ENCODE peak calls at places on chromosomes 1 and 21, in four cellular contexts. T is HCT116, Q is thyroid gland, J is heart left ventricle. K is an unnamed sample.

GRCh38 chr1:45610589-45611226 is 13.1 kb downstream of the CCDC17 start:
- DNase-seq in J (no peak), Q (no peak), T (no peak), K (no peak)

GRCh38 chr1:19709255-19709765 is 44.6 kb downstream of the HTR6 start:
- DNase-seq in T (no peak), J (no peak), Q (no peak), K (no peak)

GRCh38 chr1:31155216-31155806 is 84.4 kb downstream of the NKAIN1 start:
- DNase-seq in Q (peak; percentile 58), T (no peak), J (peak; percentile 78), K (peak; percentile 88)

GRCh38 chr1:181028241-181029014 is 5.4 kb upstream of the MR1 start:
- DNase-seq in T (no peak), J (no peak), Q (no peak), K (no peak)

GRCh38 chr1:164754088-164754600 is 195.2 kb downstream of the PBX1 start:
- DNase-seq in T (no peak), J (no peak), Q (peak; percentile 67), K (no peak)

GRCh38 chr1:31712625-31713024 is 8.8 kb upstream of the COL16A1 start:
- DNase-seq in T (no peak), J (no peak), Q (peak; percentile 90), K (no peak)

GRCh38 chr1:83846138-83846537 is 152.8 kb downstream of the TTLL7 start:
- DNase-seq in J (no peak), T (no peak), Q (no peak), K (no peak)

GRCh38 chr1:186735463-186735862 is 55.2 kb upstream of the PTGS2 start:
- DNase-seq in T (no peak), J (no peak), Q (no peak), K (no peak)

GRCh38 chr1:85692730-85693314 is 15.4 kb downstream of the ZNHIT6 start:
- DNase-seq in Q (no peak), J (no peak), T (peak; percentile 6), K (no peak)

GRCh38 chr1:160570847-160571246 is 8.4 kb downstream of the CD84 start:
- DNase-seq in T (no peak), Q (no peak), J (no peak), K (no peak)

GRCh38 chr21:44477131-44477530 is 21.8 kb downstream of the LRRC3 start:
- DNase-seq in Q (no peak), J (no peak), T (no peak), K (peak; percentile 45)

GRCh38 chr1:95216292-95216990 is 17.6 kb upstream of the RWDD3 start:
- DNase-seq in T (no peak), J (no peak), Q (no peak), K (peak; percentile 67)

GRCh38 chr1:14108356-14109275 is 408.6 kb downstream of the PRDM2 start:
- DNase-seq in T (no peak), J (no peak), Q (no peak), K (no peak)

GRCh38 chr1:228015276-228016180 is 8.7 kb downstream of the WNT3A start:
- DNase-seq in Q (no peak), J (peak; percentile 51), T (no peak), K (peak; percentile 47)

GRCh38 chr1:53316742-53317650 is 10.9 kb downstream of the LRP8 start:
- DNase-seq in Q (no peak), T (no peak), J (peak; percentile 35), K (peak; percentile 56)

GRCh38 chr1:22585471-22585870 is 22.2 kb downstream of the EPHA8 start:
- DNase-seq in J (peak; percentile 22), T (no peak), Q (no peak), K (no peak)

GRCh38 chr1:12593621-12594066 is 24.4 kb downstream of the DHRS3 start:
- DNase-seq in T (no peak), Q (peak; percentile 62), J (no peak), K (no peak)

GRCh38 chr21:41653944-41654625 is 112.8 kb downstream of the RIPK4 start:
- DNase-seq in Q (no peak), T (no peak), J (no peak), K (no peak)

GRCh38 chr1:48099011-48099550 is 101.9 kb upstream of the TRABD2B start:
- DNase-seq in J (no peak), Q (no peak), T (no peak), K (no peak)

GRCh38 chr21:39121600-39122355 is 61.5 kb downstream of the PSMG1 start:
- DNase-seq in J (no peak), Q (no peak), T (no peak), K (no peak)

GRCh38 chr21:46168659-46169386 is 13.4 kb upstream of the FTCD start:
- DNase-seq in J (no peak), Q (no peak), T (no peak), K (no peak)

GRCh38 chr1:11929849-11930248 is 3.6 kb upstream of the KIAA2013 start:
- DNase-seq in Q (peak; percentile 79), T (no peak), J (peak; percentile 74), K (no peak)

GRCh38 chr1:40917995-40918711 is 56.0 kb upstream of the CITED4 start:
- DNase-seq in Q (no peak), J (no peak), T (no peak), K (no peak)

GRCh38 chr1:40921522-40921921 is 58.0 kb upstream of the CTPS1 start:
- DNase-seq in J (no peak), Q (no peak), T (no peak), K (no peak)

GRCh38 chr1:40922969-40923368 is 56.5 kb upstream of the CTPS1 start:
- DNase-seq in Q (peak; percentile 82), J (no peak), T (no peak), K (no peak)

GRCh38 chr1:40921981-40922677 is 57.4 kb upstream of the CTPS1 start:
- DNase-seq in Q (no peak), T (no peak), J (no peak), K (no peak)

GRCh38 chr1:40919475-40920011 is 57.4 kb upstream of the CITED4 start:
- DNase-seq in T (peak; percentile 66), J (no peak), Q (peak; percentile 79), K (no peak)
- TF ChIP-seq POLR2A in T (no peak), J (no peak), Q (no peak), K (no peak)

DNA sequence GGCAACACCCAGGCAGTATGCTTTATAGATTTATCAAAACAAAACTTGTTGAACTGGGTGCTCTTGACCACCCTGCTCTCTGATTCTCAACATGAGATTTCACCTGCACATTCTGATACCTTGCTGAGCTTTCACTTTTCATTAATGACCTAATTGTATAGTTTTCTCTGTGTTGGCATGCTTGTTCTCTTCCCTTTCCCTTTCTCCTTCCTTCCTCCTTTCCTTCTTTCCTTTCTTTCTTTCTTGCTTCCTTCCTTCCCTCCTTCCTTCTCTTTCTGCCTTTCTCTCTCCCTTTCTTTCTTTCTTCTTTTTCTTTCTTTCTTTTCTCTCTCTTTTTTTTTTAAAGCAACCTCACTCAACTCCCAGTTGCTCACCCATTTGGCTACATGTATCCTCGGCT is 457.8 kb downstream of the USP25 start:
- DNase-seq in T (no peak), J (no peak), Q (no peak), K (no peak)
- TF ChIP-seq POLR2A in T (no peak), J (no peak), Q (no peak), K (no peak)

GRCh38 chr1:9292361-9293240 is at the start of gene SPSB1:
- DNase-seq in Q (peak; percentile 82), J (peak; percentile 82), T (no peak), K (peak; percentile 88)
- TF ChIP-seq POLR2A in Q (peak; percentile 93), J (peak; percentile 60), T (peak; percentile 73), K (no peak)

DNA sequence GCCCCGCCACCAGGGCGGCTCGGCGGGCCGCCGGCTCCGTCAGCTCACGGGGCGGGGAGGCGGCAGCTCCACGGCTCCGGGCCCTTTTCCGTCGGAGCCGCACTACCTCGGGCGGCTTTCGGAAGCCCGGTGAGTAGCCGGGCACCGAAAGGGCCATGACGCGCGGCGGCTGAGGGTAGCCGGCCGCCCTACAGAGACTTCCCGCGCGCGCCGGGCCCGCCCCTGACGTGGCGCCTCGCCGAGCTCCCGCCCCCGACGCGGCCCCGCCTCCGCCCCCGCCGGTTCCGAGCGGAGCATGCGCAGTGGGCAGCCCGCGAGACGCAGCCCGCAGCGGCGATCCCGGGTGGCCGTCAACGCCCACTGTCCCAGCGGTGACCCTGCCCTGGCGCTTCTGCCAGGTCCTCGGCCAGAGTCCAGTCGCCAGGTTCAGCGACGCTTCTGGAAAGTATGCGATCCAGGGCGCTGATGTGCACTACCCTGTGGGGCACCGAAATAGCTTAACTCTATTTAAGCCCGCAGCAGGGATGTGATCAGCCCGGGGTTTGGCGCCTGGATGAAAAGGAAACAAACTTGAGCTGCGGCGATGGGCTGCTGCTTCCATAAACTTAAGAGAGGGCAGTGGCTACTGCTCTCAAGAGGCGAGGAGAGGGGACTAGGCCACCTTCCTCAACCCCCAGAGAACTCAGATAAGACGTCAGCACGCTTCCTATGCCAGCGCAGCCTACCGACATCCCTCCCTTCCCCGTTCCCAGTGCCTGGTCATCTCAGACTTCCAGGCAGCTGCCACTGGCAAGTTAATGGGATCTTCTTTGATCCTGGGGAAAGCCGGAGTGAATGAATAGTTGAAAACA is at the start of gene DONSON:
- DNase-seq in Q (peak; percentile 85), J (peak; percentile 97), T (peak; percentile 35), K (peak; percentile 98)
- TF ChIP-seq POLR2A in Q (peak; percentile 74), J (no peak), T (peak; percentile 58), K (no peak)

GRCh38 chr1:229087339-229087738 is 183.6 kb upstream of the RAB4A start:
- DNase-seq in J (no peak), Q (peak; percentile 36), T (no peak), K (no peak)

GRCh38 chr1:229086686-229087085 is 184.2 kb upstream of the RAB4A start:
- DNase-seq in T (no peak), Q (no peak), J (no peak), K (no peak)

GRCh38 chr1:229085291-229085690 is 185.6 kb upstream of the RAB4A start:
- DNase-seq in T (no peak), Q (no peak), J (no peak), K (no peak)

GRCh38 chr1:229087906-229088305 is 183.0 kb upstream of the RAB4A start:
- DNase-seq in J (no peak), T (no peak), Q (no peak), K (no peak)

GRCh38 chr1:229086091-229086490 is 184.8 kb upstream of the RAB4A start:
- DNase-seq in J (no peak), T (no peak), Q (no peak), K (no peak)
- TF ChIP-seq POLR2A in J (no peak), T (no peak), Q (no peak), K (no peak)

GRCh38 chr1:28887835-28888682 is 26.3 kb upstream of the EPB41 start:
- DNase-seq in J (no peak), T (no peak), Q (peak; percentile 71), K (peak; percentile 82)
- TF ChIP-seq POLR2A in J (no peak), T (no peak), Q (peak; percentile 33), K (no peak)

GRCh38 chr1:39671793-39672550 is at the start of gene NT5C1A:
- DNase-seq in Q (peak; percentile 31), T (no peak), J (peak; percentile 80), K (no peak)
- TF ChIP-seq POLR2A in Q (no peak), T (no peak), J (no peak), K (no peak)

GRCh38 chr1:89383185-89383584 is 19.3 kb downstream of the GBP6 start:
- DNase-seq in T (no peak), J (no peak), Q (no peak), K (no peak)

GRCh38 chr1:89382479-89382878 is 18.6 kb downstream of the GBP6 start:
- DNase-seq in Q (no peak), T (no peak), J (no peak), K (no peak)

GRCh38 chr1:89381617-89382016 is 17.8 kb downstream of the GBP6 start:
- DNase-seq in J (no peak), T (no peak), Q (no peak), K (no peak)

GRCh38 chr1:89378001-89378400 is 14.1 kb downstream of the GBP6 start:
- DNase-seq in T (no peak), J (no peak), Q (no peak), K (no peak)
- TF ChIP-seq POLR2A in T (no peak), J (no peak), Q (no peak), K (no peak)

K was measured in spleen.